ENCODE peak calls at places on chromosomes 5 and 9, in eight cellular contexts. One of them, this sample, is unnamed. For H4K20me1 and H3K4me1, the result is how much of the 10 kb centered on the place peaks cover.

GRCh38 chr9:27537027-27537435 is 7.4 kb upstream of the MOB3B start:
- DNase-seq in IMR-90: no peak
- DNase-seq in fibroblast of lung: no peak
- DNase-seq in neural progenitor cell: no peak
- DNase-seq in HCT116: no peak
- DNase-seq in GM23248: no peak
- DNase-seq in mammary epithelial cell: no peak
- DNase-seq in GM23338: peak
- DNase-seq in this sample: no peak

GRCh38 chr5:132497488-132497997 is 7.0 kb upstream of the IRF1 start:
- DNase-seq in IMR-90: peak
- DNase-seq in fibroblast of lung: peak
- DNase-seq in neural progenitor cell: no peak
- DNase-seq in HCT116: no peak
- DNase-seq in GM23248: peak
- DNase-seq in mammary epithelial cell: peak
- DNase-seq in GM23338: peak
- DNase-seq in this sample: no peak

GRCh38 chr9:136564379-136564988 is 18.6 kb upstream of the NOTCH1 start:
- DNase-seq in IMR-90: peak
- DNase-seq in fibroblast of lung: peak
- DNase-seq in neural progenitor cell: no peak
- DNase-seq in HCT116: no peak
- DNase-seq in GM23248: peak
- DNase-seq in mammary epithelial cell: peak
- DNase-seq in GM23338: no peak
- DNase-seq in this sample: no peak

GRCh38 chr5:28734396-28734795 is 1696.0 kb upstream of the CDH9 start:
- DNase-seq in IMR-90: no peak
- DNase-seq in fibroblast of lung: no peak
- DNase-seq in neural progenitor cell: no peak
- DNase-seq in HCT116: no peak
- DNase-seq in GM23248: no peak
- DNase-seq in mammary epithelial cell: peak
- DNase-seq in GM23338: peak
- DNase-seq in this sample: no peak

GRCh38 chr9:94011134-94011533 is 56.0 kb upstream of the BARX1 start:
- DNase-seq in IMR-90: no peak
- DNase-seq in fibroblast of lung: peak
- DNase-seq in neural progenitor cell: no peak
- DNase-seq in HCT116: no peak
- DNase-seq in GM23248: peak
- DNase-seq in mammary epithelial cell: peak
- DNase-seq in GM23338: no peak
- DNase-seq in this sample: no peak

GRCh38 chr9:135336722-135337490 is 142.7 kb upstream of the PPP1R26 start:
- DNase-seq in IMR-90: no peak
- DNase-seq in fibroblast of lung: no peak
- DNase-seq in neural progenitor cell: no peak
- DNase-seq in HCT116: no peak
- DNase-seq in GM23248: no peak
- DNase-seq in mammary epithelial cell: no peak
- DNase-seq in GM23338: no peak
- DNase-seq in this sample: no peak

GRCh38 chr9:127930298-127931091 is at the start of gene PIP5KL1:
- DNase-seq in IMR-90: peak
- DNase-seq in fibroblast of lung: peak
- DNase-seq in neural progenitor cell: peak
- DNase-seq in HCT116: peak
- DNase-seq in GM23248: peak
- DNase-seq in mammary epithelial cell: peak
- DNase-seq in GM23338: peak
- DNase-seq in this sample: peak

GRCh38 chr5:8756498-8757084 is 789.3 kb downstream of the SEMA5A start:
- DNase-seq in IMR-90: peak
- DNase-seq in fibroblast of lung: peak
- DNase-seq in neural progenitor cell: peak
- DNase-seq in HCT116: no peak
- DNase-seq in GM23248: peak
- DNase-seq in mammary epithelial cell: peak
- DNase-seq in GM23338: peak
- DNase-seq in this sample: peak

GRCh38 chr9:94801242-94801641 is 74.7 kb downstream of the AOPEP start:
- DNase-seq in IMR-90: peak
- DNase-seq in fibroblast of lung: no peak
- DNase-seq in neural progenitor cell: no peak
- DNase-seq in HCT116: no peak
- DNase-seq in GM23248: peak
- DNase-seq in mammary epithelial cell: no peak
- DNase-seq in GM23338: no peak
- DNase-seq in this sample: no peak

GRCh38 chr5:142036918-142037317 is 24.1 kb upstream of the GNPDA1 start:
- DNase-seq in IMR-90: no peak
- DNase-seq in fibroblast of lung: no peak
- DNase-seq in neural progenitor cell: no peak
- DNase-seq in HCT116: no peak
- DNase-seq in GM23248: no peak
- DNase-seq in mammary epithelial cell: no peak
- DNase-seq in GM23338: no peak
- DNase-seq in this sample: peak

GRCh38 chr5:132714456-132715307 is 22.7 kb downstream of the KIF3A start:
- DNase-seq in IMR-90: peak
- DNase-seq in fibroblast of lung: peak
- DNase-seq in neural progenitor cell: no peak
- DNase-seq in HCT116: no peak
- DNase-seq in GM23248: peak
- DNase-seq in mammary epithelial cell: peak
- DNase-seq in GM23338: peak
- DNase-seq in this sample: peak

GRCh38 chr5:177336112-177336511 is 15.4 kb downstream of the LMAN2 start:
- DNase-seq in IMR-90: no peak
- DNase-seq in fibroblast of lung: peak
- DNase-seq in neural progenitor cell: peak
- DNase-seq in HCT116: peak
- DNase-seq in GM23248: peak
- DNase-seq in mammary epithelial cell: no peak
- DNase-seq in GM23338: peak
- DNase-seq in this sample: peak

GRCh38 chr9:82153032-82153431 is 164.5 kb downstream of the SPATA31D1 start:
- DNase-seq in IMR-90: no peak
- DNase-seq in fibroblast of lung: no peak
- DNase-seq in neural progenitor cell: no peak
- DNase-seq in HCT116: no peak
- DNase-seq in GM23248: no peak
- DNase-seq in mammary epithelial cell: no peak
- DNase-seq in GM23338: no peak
- DNase-seq in this sample: no peak

GRCh38 chr9:82147798-82148440 is 159.3 kb downstream of the SPATA31D1 start:
- DNase-seq in IMR-90: no peak
- DNase-seq in fibroblast of lung: no peak
- DNase-seq in neural progenitor cell: no peak
- DNase-seq in HCT116: no peak
- DNase-seq in GM23248: peak
- DNase-seq in mammary epithelial cell: no peak
- DNase-seq in GM23338: no peak
- DNase-seq in this sample: no peak

GRCh38 chr9:82148849-82149544 is 160.4 kb downstream of the SPATA31D1 start:
- DNase-seq in IMR-90: peak
- DNase-seq in fibroblast of lung: peak
- DNase-seq in neural progenitor cell: no peak
- DNase-seq in HCT116: no peak
- DNase-seq in GM23248: peak
- DNase-seq in mammary epithelial cell: no peak
- DNase-seq in GM23338: no peak
- DNase-seq in this sample: no peak

GRCh38 chr9:82152181-82152580 is 163.6 kb downstream of the SPATA31D1 start:
- DNase-seq in IMR-90: peak
- DNase-seq in fibroblast of lung: peak
- DNase-seq in neural progenitor cell: no peak
- DNase-seq in HCT116: no peak
- DNase-seq in GM23248: peak
- DNase-seq in mammary epithelial cell: peak
- DNase-seq in GM23338: no peak
- DNase-seq in this sample: no peak

DNA sequence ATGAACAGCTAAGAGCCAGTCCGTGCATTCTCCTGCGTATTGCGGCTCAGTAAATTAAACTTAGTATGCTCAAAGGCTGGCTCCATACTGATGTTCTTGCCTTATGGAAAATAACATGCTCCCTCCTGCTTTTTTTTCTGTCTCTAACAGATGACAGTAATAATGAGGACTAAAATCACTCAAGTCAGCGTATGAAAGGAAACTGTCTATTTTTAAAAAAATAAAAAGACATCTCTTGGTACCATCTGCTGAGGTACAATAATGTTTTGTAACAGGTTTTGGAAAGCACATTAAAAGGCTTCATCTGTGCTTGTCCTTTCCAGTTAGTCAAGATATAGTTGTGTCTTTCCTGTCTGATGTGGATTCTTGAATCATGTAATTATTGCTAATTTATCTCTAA is 161.1 kb downstream of the SPATA31D1 start:
- DNase-seq in IMR-90: no peak
- DNase-seq in fibroblast of lung: no peak
- DNase-seq in neural progenitor cell: no peak
- DNase-seq in HCT116: no peak
- DNase-seq in GM23248: no peak
- DNase-seq in mammary epithelial cell: no peak
- DNase-seq in GM23338: no peak
- DNase-seq in this sample: no peak
- H4K20me1 ChIP-seq in IMR-90: under half
- H4K20me1 ChIP-seq in fibroblast of lung: under half
- H4K20me1 ChIP-seq in neural progenitor cell: under half
- H4K20me1 ChIP-seq in HCT116: under half
- H4K20me1 ChIP-seq in GM23248: under half
- H4K20me1 ChIP-seq in mammary epithelial cell: under half
- H4K20me1 ChIP-seq in GM23338: under half
- H4K20me1 ChIP-seq in this sample: under half

GRCh38 chr9:105295986-105296385 is 51.5 kb downstream of the SLC44A1 start:
- DNase-seq in IMR-90: no peak
- DNase-seq in fibroblast of lung: peak
- DNase-seq in neural progenitor cell: peak
- DNase-seq in HCT116: no peak
- DNase-seq in GM23248: peak
- DNase-seq in mammary epithelial cell: no peak
- DNase-seq in GM23338: peak
- DNase-seq in this sample: no peak

GRCh38 chr9:105293408-105293807 is 49.0 kb downstream of the SLC44A1 start:
- DNase-seq in IMR-90: no peak
- DNase-seq in fibroblast of lung: no peak
- DNase-seq in neural progenitor cell: no peak
- DNase-seq in HCT116: no peak
- DNase-seq in GM23248: no peak
- DNase-seq in mammary epithelial cell: no peak
- DNase-seq in GM23338: no peak
- DNase-seq in this sample: no peak

GRCh38 chr9:105296445-105296844 is 52.0 kb downstream of the SLC44A1 start:
- DNase-seq in IMR-90: no peak
- DNase-seq in fibroblast of lung: no peak
- DNase-seq in neural progenitor cell: no peak
- DNase-seq in HCT116: no peak
- DNase-seq in GM23248: no peak
- DNase-seq in mammary epithelial cell: no peak
- DNase-seq in GM23338: no peak
- DNase-seq in this sample: no peak

GRCh38 chr9:105296889-105297288 is 52.4 kb downstream of the SLC44A1 start:
- DNase-seq in IMR-90: peak
- DNase-seq in fibroblast of lung: peak
- DNase-seq in neural progenitor cell: peak
- DNase-seq in HCT116: peak
- DNase-seq in GM23248: peak
- DNase-seq in mammary epithelial cell: peak
- DNase-seq in GM23338: peak
- DNase-seq in this sample: no peak

DNA sequence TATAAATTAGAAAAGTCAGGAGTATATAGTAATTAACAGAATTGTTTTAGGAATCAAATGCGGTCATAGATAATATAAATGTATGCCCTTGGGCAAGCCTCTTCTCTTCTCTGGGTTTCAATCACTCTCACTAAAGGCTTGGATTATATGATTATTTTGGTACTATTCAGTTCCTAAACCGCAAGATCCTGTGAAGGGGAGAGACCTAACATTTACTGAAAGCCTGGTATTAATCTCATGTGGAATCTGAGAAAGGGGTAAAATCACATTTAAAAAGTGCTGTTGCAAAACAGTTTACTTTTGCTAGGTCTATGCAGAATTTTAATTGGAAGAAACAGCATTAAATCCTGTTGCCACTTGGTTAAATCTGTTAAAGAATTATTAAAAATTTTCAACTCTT is 50.7 kb downstream of the SLC44A1 start:
- DNase-seq in IMR-90: no peak
- DNase-seq in fibroblast of lung: no peak
- DNase-seq in neural progenitor cell: no peak
- DNase-seq in HCT116: no peak
- DNase-seq in GM23248: no peak
- DNase-seq in mammary epithelial cell: no peak
- DNase-seq in GM23338: no peak
- DNase-seq in this sample: no peak
- H3K4me1 ChIP-seq in IMR-90: under half
- H3K4me1 ChIP-seq in fibroblast of lung: under half
- H3K4me1 ChIP-seq in neural progenitor cell: half or more
- H3K4me1 ChIP-seq in HCT116: under half
- H3K4me1 ChIP-seq in GM23248: half or more
- H3K4me1 ChIP-seq in mammary epithelial cell: under half
- H3K4me1 ChIP-seq in GM23338: half or more
- H3K4me1 ChIP-seq in this sample: under half

GRCh38 chr5:72459089-72459661 is 48.0 kb downstream of the ZNF366 start:
- DNase-seq in IMR-90: no peak
- DNase-seq in fibroblast of lung: no peak
- DNase-seq in neural progenitor cell: no peak
- DNase-seq in HCT116: no peak
- DNase-seq in GM23248: no peak
- DNase-seq in mammary epithelial cell: no peak
- DNase-seq in GM23338: no peak
- DNase-seq in this sample: no peak
- H3K4me2 ChIP-seq in IMR-90: no peak
- H3K4me2 ChIP-seq in fibroblast of lung: no peak
- H3K4me2 ChIP-seq in neural progenitor cell: no peak
- H3K4me2 ChIP-seq in HCT116: no peak
- H3K4me2 ChIP-seq in GM23248: no peak
- H3K4me2 ChIP-seq in mammary epithelial cell: no peak
- H3K4me2 ChIP-seq in GM23338: no peak
- H3K4me2 ChIP-seq in this sample: no peak

DNA sequence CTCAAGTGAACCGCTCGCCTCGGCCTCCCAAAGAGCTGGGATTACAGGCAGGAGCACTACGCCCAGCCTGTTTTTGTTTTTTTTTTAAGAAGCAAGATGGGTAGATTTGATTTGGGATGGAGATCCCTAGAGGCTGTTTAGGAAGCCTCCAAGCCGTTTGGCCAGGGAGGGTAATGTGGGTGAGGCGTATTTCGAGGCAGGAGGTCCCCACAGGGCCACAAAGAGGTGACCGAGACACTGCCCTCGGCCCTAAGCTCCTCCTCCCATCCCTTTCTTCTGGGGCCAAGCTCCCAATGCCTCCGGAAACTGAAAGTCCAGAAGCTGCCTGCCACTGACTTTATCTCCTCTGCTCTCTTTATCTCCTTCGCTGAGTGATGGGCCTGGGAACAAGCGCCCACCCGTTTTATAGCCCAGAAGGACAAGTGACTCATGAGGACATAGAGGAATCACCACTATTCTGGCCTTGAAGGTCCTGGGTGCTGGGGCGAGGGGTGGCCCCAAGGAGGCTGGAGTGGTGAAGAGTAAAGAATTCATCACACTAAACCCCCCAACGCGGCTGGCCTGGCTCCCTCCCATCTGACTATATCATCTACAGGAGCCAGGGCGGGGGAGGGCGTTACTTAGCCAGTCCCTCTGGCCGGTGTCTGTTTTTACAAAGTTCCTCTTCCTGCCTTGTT is 2.0 kb upstream of the RALGDS start:
- DNase-seq in IMR-90: peak
- DNase-seq in fibroblast of lung: no peak
- DNase-seq in neural progenitor cell: no peak
- DNase-seq in HCT116: no peak
- DNase-seq in GM23248: peak
- DNase-seq in mammary epithelial cell: no peak
- DNase-seq in GM23338: peak
- DNase-seq in this sample: no peak
- H4K20me1 ChIP-seq in IMR-90: half or more
- H4K20me1 ChIP-seq in fibroblast of lung: under half
- H4K20me1 ChIP-seq in neural progenitor cell: half or more
- H4K20me1 ChIP-seq in HCT116: under half
- H4K20me1 ChIP-seq in GM23248: under half
- H4K20me1 ChIP-seq in mammary epithelial cell: under half
- H4K20me1 ChIP-seq in GM23338: under half
- H4K20me1 ChIP-seq in this sample: half or more